ENCODE peak calls at places on chromosomes 4 and X, in eight cellular contexts. Y, U, C, S, F, M, E and X are unnamed samples.

GRCh38 chr4:173370130-173370476 is 651 bp upstream of the SAP30 start:
- DNase-seq in E (peak; percentile 40), U (peak; percentile 80), Y (no peak), M (no peak), C (no peak), F (peak; percentile 69), S (peak; percentile 63), X (peak; percentile 62)

GRCh38 chr4:83974111-83974789 is 438.3 kb downstream of the GPAT3 start:
- DNase-seq in C (no peak), U (no peak), M (no peak), E (no peak), Y (no peak), S (no peak), F (no peak), X (no peak)

GRCh38 chr4:10160280-10160856 is 43.8 kb upstream of the WDR1 start:
- DNase-seq in M (no peak), C (peak; percentile 18), E (no peak), S (peak; percentile 22), Y (peak; percentile 29), U (no peak), F (no peak), X (peak; percentile 6)

GRCh38 chr4:128600996-128601857 is 208.3 kb upstream of the JADE1 start:
- DNase-seq in U (peak; percentile 75), M (no peak), C (peak; percentile 93), E (no peak), Y (peak; percentile 74), S (no peak), F (no peak), X (no peak)

GRCh38 chr4:15659768-15660394 is 4.7 kb upstream of the FBXL5 start:
- DNase-seq in M (no peak), U (no peak), C (no peak), E (no peak), Y (no peak), F (no peak), S (peak; percentile 34), X (peak; percentile 95)

GRCh38 chr4:1723131-1723801 is 1.9 kb downstream of the TACC3 start:
- DNase-seq in S (peak; percentile 72), U (peak; percentile 46), F (peak; percentile 67), M (peak; percentile 73), C (no peak), E (peak; percentile 38), Y (no peak), X (peak; percentile 64)

GRCh38 chr4:14908635-14909034 is 93.6 kb upstream of the CPEB2 start:
- DNase-seq in S (no peak), C (no peak), Y (no peak), E (no peak), U (no peak), M (no peak), F (no peak), X (no peak)

GRCh38 chr4:128787509-128788311 is 21.8 kb upstream of the JADE1 start:
- DNase-seq in C (no peak), M (no peak), E (no peak), F (no peak), S (no peak), Y (no peak), U (peak; percentile 73), X (no peak)

GRCh38 chrX:42825201-42825600 is 47.2 kb upstream of the PPP1R2C start:
- DNase-seq in F (no peak), Y (no peak), C (peak; percentile 5), M (no peak), E (no peak), S (no peak), U (no peak), X (no peak)

GRCh38 chr4:38190717-38191178 is 230.6 kb downstream of the PTTG2 start:
- DNase-seq in U (peak; percentile 90), E (no peak), S (no peak), C (no peak), M (no peak), Y (no peak), F (no peak), X (no peak)

GRCh38 chrX:103730746-103731508 is 20.2 kb downstream of the TMEM31 start:
- DNase-seq in C (no peak), M (no peak), E (no peak), U (peak; percentile 83), Y (peak; percentile 54), S (no peak), F (no peak), X (no peak)

GRCh38 chr4:6802050-6802449 is 19.5 kb downstream of the KIAA0232 start:
- DNase-seq in U (no peak), S (no peak), M (no peak), F (no peak), Y (no peak), C (no peak), E (no peak), X (no peak)

GRCh38 chrX:130485870-130486269 is 84.1 kb downstream of the RBMX2 start:
- DNase-seq in Y (no peak), M (no peak), C (no peak), F (no peak), U (no peak), S (no peak), E (no peak), X (no peak)

GRCh38 chr4:185956546-185956945 is 112.4 kb upstream of the TLR3 start:
- DNase-seq in Y (no peak), U (no peak), C (no peak), M (no peak), F (no peak), E (no peak), S (no peak), X (no peak)

GRCh38 chr4:103091601-103092223 is 7.9 kb downstream of the BDH2 start:
- DNase-seq in S (peak; percentile 62), U (no peak), F (peak; percentile 50), M (peak; percentile 26), E (peak; percentile 30), Y (peak; percentile 50), C (peak; percentile 72), X (peak; percentile 70)

GRCh38 chr4:125421547-125421946 is 106.8 kb downstream of the FAT4 start:
- DNase-seq in E (no peak), U (no peak), M (no peak), C (no peak), Y (no peak), S (no peak), F (no peak), X (no peak)

GRCh38 chrX:72041166-72041565 is 90.5 kb downstream of the RTL5 start:
- DNase-seq in E (no peak), C (no peak), Y (no peak), S (no peak), U (no peak), M (no peak), F (no peak), X (no peak)

GRCh38 chr4:178356725-178357124 is 914.5 kb upstream of the AGA start:
- DNase-seq in M (no peak), U (no peak), F (no peak), S (no peak), C (no peak), Y (no peak), E (no peak), X (no peak)

GRCh38 chrX:75522565-75523411 is at the start of gene ZDHHC15:
- DNase-seq in U (peak; percentile 11), E (no peak), C (no peak), S (peak; percentile 68), Y (peak; percentile 63), F (peak; percentile 1), M (no peak), X (no peak)